ENCODE peak calls at places on chromosomes 13 and 19, in ten cellular contexts. X is CD8-positive, alpha-beta memory T cell; F is neural progenitor cell; B is cardiac muscle cell; G is breast epithelium; A is endodermal cell; D is SK-N-SH; Z is psoas muscle; M is right lobe of liver; T is effector memory CD4-positive, alpha-beta T cell. Q is an unnamed sample. For H3K36me3, the result is how much of the 10 kb centered on the place peaks cover.

GRCh38 chr13:98324105-98324504 is 147.0 kb upstream of the RNF113B start:
- DNase-seq in F (no peak), A (no peak), T (no peak), M (no peak), G (no peak), X (no peak), D (no peak), B (no peak), Z (no peak), Q (peak)

GRCh38 chr13:50448535-50448981 is 394.9 kb downstream of the DLEU7 start:
- DNase-seq in X (no peak), M (no peak), F (no peak), B (no peak), T (no peak), A (no peak), G (no peak), Z (no peak), D (no peak), Q (no peak)

GRCh38 chr13:80010286-80010831 is 330.6 kb downstream of the SPRY2 start:
- DNase-seq in D (no peak), G (no peak), A (no peak), M (no peak), F (no peak), T (no peak), X (no peak), Z (no peak), B (no peak), Q (no peak)

GRCh38 chr19:3350014-3350663 is 16.2 kb upstream of the NFIC start:
- DNase-seq in B (no peak), D (no peak), G (no peak), F (no peak), T (no peak), X (no peak), A (no peak), M (no peak), Z (no peak), Q (no peak)

GRCh38 chr13:20769091-20769490 is 4.7 kb downstream of the EEF1AKMT1 start:
- DNase-seq in G (no peak), F (no peak), Z (no peak), D (no peak), B (no peak), T (no peak), X (no peak), M (no peak), A (no peak), Q (no peak)

GRCh38 chr19:2048959-2049740 is 1.9 kb downstream of the MKNK2 start:
- DNase-seq in D (no peak), T (no peak), M (no peak), A (no peak), F (peak), G (no peak), X (no peak), B (no peak), Z (peak), Q (no peak)

GRCh38 chr19:23407597-23407996 is 12.3 kb upstream of the ZNF91 start:
- DNase-seq in T (no peak), X (no peak), G (no peak), B (no peak), F (no peak), Z (no peak), M (no peak), A (no peak), D (no peak), Q (no peak)

GRCh38 chr13:32309812-32310706 is 5.1 kb downstream of the ZAR1L start:
- DNase-seq in G (no peak), T (no peak), Z (no peak), X (peak), A (peak), B (peak), F (peak), M (no peak), D (peak), Q (peak)

GRCh38 chr13:23941216-23941615 is 43.9 kb upstream of the C1QTNF9B start:
- DNase-seq in G (no peak), D (no peak), M (no peak), T (no peak), F (no peak), B (no peak), A (no peak), X (no peak), Z (no peak), Q (no peak)

GRCh38 chr13:74037762-74038161 is 96.4 kb downstream of the KLF12 start:
- DNase-seq in F (no peak), A (no peak), M (no peak), G (no peak), T (no peak), Z (no peak), D (no peak), B (no peak), X (peak), Q (no peak)

GRCh38 chr19:42253245-42254082 is 1.5 kb downstream of the ERF start:
- DNase-seq in D (peak), B (peak), F (peak), T (peak), Z (peak), X (peak), A (peak), M (peak), G (no peak), Q (no peak)

GRCh38 chr13:113296842-113297369 is at the start of gene LAMP1:
- DNase-seq in Z (peak), A (peak), B (peak), D (peak), F (peak), T (peak), G (peak), X (peak), M (peak), Q (peak)

GRCh38 chr19:51439021-51439465 is 19.2 kb downstream of the SIGLEC8 start:
- DNase-seq in G (no peak), D (no peak), B (peak), F (peak), M (no peak), Z (no peak), X (peak), A (peak), T (no peak), Q (no peak)

GRCh38 chr19:46859637-46860124 is 1.1 kb upstream of the ARHGAP35 start:
- DNase-seq in A (no peak), B (no peak), G (peak), Z (peak), X (no peak), T (no peak), D (peak), M (peak), F (no peak), Q (no peak)

GRCh38 chr13:113802090-113802531 is 43.1 kb downstream of the TMEM255B start:
- DNase-seq in Z (peak), A (peak), F (peak), X (no peak), M (no peak), B (peak), G (no peak), D (peak), T (no peak), Q (peak)

GRCh38 chr13:73601708-73602107 is 532.5 kb downstream of the KLF12 start:
- DNase-seq in X (no peak), Z (no peak), F (no peak), M (no peak), B (no peak), D (no peak), T (no peak), A (no peak), G (no peak), Q (no peak)

GRCh38 chr13:102654786-102655185 is 40.1 kb downstream of the METTL21C start:
- DNase-seq in X (no peak), T (no peak), A (no peak), Z (no peak), M (no peak), D (no peak), F (peak), G (no peak), B (no peak), Q (no peak)
- H3K36me3 ChIP-seq in X (under half), T (under half), A (half or more), Z (under half), M (under half), D (half or more), F (under half), G (under half), B (under half), Q (under half)

GRCh38 chr19:876089-876488 is 16.6 kb downstream of the CFD start:
- DNase-seq in B (no peak), X (no peak), A (no peak), G (no peak), D (no peak), F (no peak), M (no peak), Z (no peak), T (no peak), Q (no peak)
- H3K36me3 ChIP-seq in B (under half), X (under half), A (under half), G (under half), D (under half), F (under half), M (under half), Z (under half), T (under half), Q (under half)

GRCh38 chr19:5703819-5704818 is 14.0 kb downstream of the RPL36 start:
- DNase-seq in X (no peak), D (no peak), A (no peak), M (no peak), F (no peak), G (no peak), B (no peak), Z (peak), T (no peak), Q (no peak)
- H3K36me3 ChIP-seq in X (under half), D (under half), A (under half), M (under half), F (under half), G (under half), B (under half), Z (under half), T (under half), Q (under half)

GRCh38 chr13:110491869-110492268 is 69.7 kb downstream of the RAB20 start:
- DNase-seq in G (no peak), D (no peak), M (no peak), B (no peak), F (no peak), Z (no peak), X (no peak), A (no peak), T (no peak), Q (no peak)
- H3K36me3 ChIP-seq in G (under half), D (under half), M (under half), B (under half), F (under half), Z (under half), X (under half), A (half or more), T (under half), Q (half or more)

DNA sequence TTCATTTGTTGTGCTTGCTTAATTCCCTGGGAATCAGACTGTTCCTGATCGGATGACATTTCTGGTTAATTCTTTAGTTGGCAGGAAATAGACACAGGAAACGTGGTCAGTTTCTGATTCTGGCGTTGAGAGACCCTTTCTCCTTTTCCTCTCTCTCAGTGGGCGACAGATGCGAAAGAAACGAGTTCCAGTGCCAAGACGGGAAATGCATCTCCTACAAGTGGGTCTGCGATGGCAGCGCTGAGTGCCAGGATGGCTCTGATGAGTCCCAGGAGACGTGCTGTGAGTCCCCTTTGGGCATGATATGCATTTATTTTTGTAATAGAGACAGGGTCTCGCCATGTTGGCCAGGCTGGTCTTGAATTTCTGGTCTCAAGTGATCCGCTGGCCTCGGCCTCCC is 10.8 kb downstream of the LDLR start:
- DNase-seq in A (peak), B (no peak), M (no peak), D (no peak), T (no peak), F (no peak), Z (no peak), X (no peak), G (no peak), Q (no peak)
- H3K36me3 ChIP-seq in A (half or more), B (half or more), M (half or more), D (under half), T (under half), F (under half), Z (under half), X (under half), G (under half), Q (under half)

Q was measured in astrocyte.